ENCODE peak calls at places on chromosomes 3 and 15, in seven cellular contexts. One of them, this sample, is unnamed.

GRCh38 chr15:76979996-76980520 is 14.9 kb upstream of the PSTPIP1 start:
- DNase-seq in BJ: no peak
- DNase-seq in Panc1: no peak
- DNase-seq in choroid plexus epithelial cell: no peak
- DNase-seq in osteoblast: no peak
- DNase-seq in upper lobe of right lung: no peak
- DNase-seq in spleen: no peak
- DNase-seq in this sample: no peak

GRCh38 chr15:89088605-89089315 is 504 bp downstream of the ABHD2 start:
- DNase-seq in upper lobe of right lung: peak; percentile 76
- DNase-seq in choroid plexus epithelial cell: peak; percentile 29
- DNase-seq in osteoblast: no peak
- DNase-seq in Panc1: no peak
- DNase-seq in BJ: no peak
- DNase-seq in spleen: peak; percentile 89
- DNase-seq in this sample: no peak

GRCh38 chr3:149180057-149180573 is 41.5 kb downstream of the CP start:
- DNase-seq in spleen: no peak
- DNase-seq in upper lobe of right lung: peak; percentile 67
- DNase-seq in BJ: peak; percentile 99
- DNase-seq in choroid plexus epithelial cell: peak; percentile 99
- DNase-seq in Panc1: peak; percentile 98
- DNase-seq in osteoblast: peak; percentile 95
- DNase-seq in this sample: peak; percentile 100

GRCh38 chr3:71087109-71088018 is 496.2 kb downstream of the FOXP1 start:
- DNase-seq in osteoblast: peak; percentile 82
- DNase-seq in spleen: no peak
- DNase-seq in upper lobe of right lung: no peak
- DNase-seq in Panc1: no peak
- DNase-seq in choroid plexus epithelial cell: peak; percentile 73
- DNase-seq in BJ: no peak
- DNase-seq in this sample: peak; percentile 55

GRCh38 chr3:181683563-181683962 is 28.2 kb upstream of the SOX2 start:
- DNase-seq in BJ: no peak
- DNase-seq in upper lobe of right lung: no peak
- DNase-seq in choroid plexus epithelial cell: no peak
- DNase-seq in Panc1: no peak
- DNase-seq in osteoblast: no peak
- DNase-seq in spleen: no peak
- DNase-seq in this sample: no peak

GRCh38 chr3:175073209-175073905 is 214.2 kb downstream of the NAALADL2 start:
- DNase-seq in choroid plexus epithelial cell: peak; percentile 33
- DNase-seq in upper lobe of right lung: no peak
- DNase-seq in spleen: no peak
- DNase-seq in osteoblast: no peak
- DNase-seq in Panc1: no peak
- DNase-seq in BJ: no peak
- DNase-seq in this sample: peak; percentile 6

GRCh38 chr3:73602171-73602570 is 22.6 kb downstream of the PDZRN3 start:
- DNase-seq in spleen: no peak
- DNase-seq in BJ: peak; percentile 53
- DNase-seq in osteoblast: no peak
- DNase-seq in choroid plexus epithelial cell: peak; percentile 65
- DNase-seq in Panc1: no peak
- DNase-seq in upper lobe of right lung: no peak
- DNase-seq in this sample: no peak

GRCh38 chr3:32249184-32249782 is 10.8 kb downstream of the CMTM8 start:
- DNase-seq in Panc1: peak; percentile 43
- DNase-seq in BJ: peak; percentile 77
- DNase-seq in spleen: no peak
- DNase-seq in upper lobe of right lung: no peak
- DNase-seq in choroid plexus epithelial cell: peak; percentile 95
- DNase-seq in osteoblast: no peak
- DNase-seq in this sample: peak; percentile 88

GRCh38 chr15:57044072-57044702 is 125.7 kb downstream of the TCF12 start:
- DNase-seq in spleen: no peak
- DNase-seq in upper lobe of right lung: no peak
- DNase-seq in Panc1: no peak
- DNase-seq in osteoblast: no peak
- DNase-seq in BJ: no peak
- DNase-seq in choroid plexus epithelial cell: no peak
- DNase-seq in this sample: no peak

GRCh38 chr3:124772081-124772831 is 42.0 kb downstream of the UMPS start:
- DNase-seq in BJ: no peak
- DNase-seq in spleen: peak; percentile 73
- DNase-seq in choroid plexus epithelial cell: peak; percentile 42
- DNase-seq in osteoblast: peak; percentile 86
- DNase-seq in Panc1: no peak
- DNase-seq in upper lobe of right lung: no peak
- DNase-seq in this sample: no peak

GRCh38 chr3:46552538-46552937 is 13.6 kb downstream of the LRRC2 start:
- DNase-seq in spleen: no peak
- DNase-seq in choroid plexus epithelial cell: no peak
- DNase-seq in osteoblast: no peak
- DNase-seq in BJ: no peak
- DNase-seq in upper lobe of right lung: no peak
- DNase-seq in Panc1: no peak
- DNase-seq in this sample: no peak

GRCh38 chr15:94080416-94080815 is 150.9 kb upstream of the MCTP2 start:
- DNase-seq in osteoblast: no peak
- DNase-seq in spleen: no peak
- DNase-seq in choroid plexus epithelial cell: peak; percentile 27
- DNase-seq in Panc1: no peak
- DNase-seq in upper lobe of right lung: no peak
- DNase-seq in BJ: peak; percentile 59
- DNase-seq in this sample: peak; percentile 92

GRCh38 chr3:134605506-134605905 is 45.3 kb downstream of the KY start:
- DNase-seq in BJ: no peak
- DNase-seq in choroid plexus epithelial cell: no peak
- DNase-seq in Panc1: no peak
- DNase-seq in spleen: no peak
- DNase-seq in upper lobe of right lung: no peak
- DNase-seq in osteoblast: no peak
- DNase-seq in this sample: no peak

GRCh38 chr3:33067484-33067883 is 29.5 kb downstream of the GLB1 start:
- DNase-seq in upper lobe of right lung: no peak
- DNase-seq in spleen: no peak
- DNase-seq in choroid plexus epithelial cell: no peak
- DNase-seq in BJ: no peak
- DNase-seq in osteoblast: no peak
- DNase-seq in Panc1: no peak
- DNase-seq in this sample: no peak

GRCh38 chr3:127889976-127890650 is 24.9 kb upstream of the KBTBD12 start:
- DNase-seq in spleen: no peak
- DNase-seq in BJ: no peak
- DNase-seq in upper lobe of right lung: no peak
- DNase-seq in choroid plexus epithelial cell: peak; percentile 62
- DNase-seq in Panc1: no peak
- DNase-seq in osteoblast: no peak
- DNase-seq in this sample: no peak

GRCh38 chr3:154753101-154753500 is 323.1 kb upstream of the GPR149 start:
- DNase-seq in upper lobe of right lung: no peak
- DNase-seq in choroid plexus epithelial cell: no peak
- DNase-seq in BJ: no peak
- DNase-seq in osteoblast: no peak
- DNase-seq in spleen: no peak
- DNase-seq in Panc1: no peak
- DNase-seq in this sample: no peak

GRCh38 chr3:154759966-154760365 is 320.2 kb upstream of the MME start:
- DNase-seq in choroid plexus epithelial cell: no peak
- DNase-seq in spleen: no peak
- DNase-seq in osteoblast: no peak
- DNase-seq in Panc1: no peak
- DNase-seq in BJ: no peak
- DNase-seq in upper lobe of right lung: no peak
- DNase-seq in this sample: no peak

DNA sequence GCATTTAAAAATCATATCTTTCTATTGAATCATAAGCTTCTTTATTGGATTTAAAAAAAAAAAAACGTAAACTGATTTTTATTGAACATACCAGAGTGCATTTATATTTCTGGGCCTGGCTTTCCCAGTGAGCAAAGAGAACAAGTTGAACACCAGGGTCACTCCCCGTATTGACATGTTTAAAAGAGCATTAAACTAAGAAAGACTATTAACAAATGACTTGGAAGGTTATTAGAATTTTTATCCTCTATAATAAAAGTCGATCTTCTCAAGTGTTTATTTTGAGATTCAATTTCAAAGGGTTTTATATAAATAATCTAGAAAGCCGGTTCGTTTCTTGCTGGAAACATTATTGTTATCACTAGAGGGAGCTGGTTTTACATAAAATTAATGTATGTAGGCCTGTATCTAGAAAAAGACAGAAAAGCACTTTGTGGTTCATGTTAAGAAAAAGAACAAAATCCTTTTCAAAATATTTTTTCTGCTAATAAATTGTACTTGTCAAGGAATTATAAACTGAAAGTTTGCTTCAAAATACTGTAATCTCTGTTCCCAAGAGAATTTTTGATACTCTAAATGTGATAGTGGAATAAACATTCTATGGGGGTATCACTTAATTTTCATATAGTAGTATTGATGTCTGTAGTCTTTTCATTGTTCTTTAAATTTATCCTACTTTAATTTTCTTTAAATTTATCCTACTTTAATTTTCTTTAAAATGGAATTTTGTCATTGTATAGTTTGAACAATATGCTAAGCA is 321.8 kb upstream of the MME start:
- DNase-seq in Panc1: no peak
- DNase-seq in upper lobe of right lung: no peak
- DNase-seq in BJ: peak; percentile 19
- DNase-seq in choroid plexus epithelial cell: peak; percentile 66
- DNase-seq in osteoblast: peak; percentile 34
- DNase-seq in spleen: no peak
- DNase-seq in this sample: peak; percentile 37
- TF ChIP-seq CTCF in Panc1: peak; percentile 57
- TF ChIP-seq CTCF in upper lobe of right lung: peak; percentile 49
- TF ChIP-seq CTCF in BJ: peak; percentile 42
- TF ChIP-seq CTCF in choroid plexus epithelial cell: peak; percentile 50
- TF ChIP-seq CTCF in osteoblast: peak; percentile 55
- TF ChIP-seq CTCF in spleen: peak; percentile 29
- TF ChIP-seq CTCF in this sample: peak; percentile 40

GRCh38 chr3:39122811-39123210 is 15.3 kb downstream of the TTC21A start:
- DNase-seq in upper lobe of right lung: no peak
- DNase-seq in Panc1: no peak
- DNase-seq in spleen: no peak
- DNase-seq in osteoblast: no peak
- DNase-seq in BJ: no peak
- DNase-seq in choroid plexus epithelial cell: no peak
- DNase-seq in this sample: no peak

GRCh38 chr3:39127296-39127906 is 19.9 kb downstream of the TTC21A start:
- DNase-seq in spleen: peak; percentile 71
- DNase-seq in choroid plexus epithelial cell: no peak
- DNase-seq in upper lobe of right lung: no peak
- DNase-seq in osteoblast: no peak
- DNase-seq in Panc1: no peak
- DNase-seq in BJ: no peak
- DNase-seq in this sample: no peak

GRCh38 chr3:39126532-39127071 is 19.1 kb downstream of the TTC21A start:
- DNase-seq in Panc1: no peak
- DNase-seq in BJ: no peak
- DNase-seq in choroid plexus epithelial cell: peak; percentile 70
- DNase-seq in upper lobe of right lung: no peak
- DNase-seq in osteoblast: peak; percentile 91
- DNase-seq in spleen: peak; percentile 56
- DNase-seq in this sample: peak; percentile 72

GRCh38 chr3:39125837-39126500 is 18.5 kb downstream of the TTC21A start:
- DNase-seq in spleen: peak; percentile 42
- DNase-seq in choroid plexus epithelial cell: peak; percentile 60
- DNase-seq in Panc1: no peak
- DNase-seq in BJ: no peak
- DNase-seq in osteoblast: no peak
- DNase-seq in upper lobe of right lung: no peak
- DNase-seq in this sample: no peak

GRCh38 chr3:39124876-39125836 is 17.7 kb downstream of the TTC21A start:
- DNase-seq in BJ: no peak
- DNase-seq in choroid plexus epithelial cell: peak; percentile 79
- DNase-seq in osteoblast: no peak
- DNase-seq in upper lobe of right lung: no peak
- DNase-seq in spleen: peak; percentile 55
- DNase-seq in Panc1: no peak
- DNase-seq in this sample: peak; percentile 47
- TF ChIP-seq CTCF in BJ: peak; percentile 66
- TF ChIP-seq CTCF in choroid plexus epithelial cell: peak; percentile 82
- TF ChIP-seq CTCF in osteoblast: peak; percentile 62
- TF ChIP-seq CTCF in upper lobe of right lung: peak; percentile 43
- TF ChIP-seq CTCF in spleen: no peak
- TF ChIP-seq CTCF in Panc1: peak; percentile 29
- TF ChIP-seq CTCF in this sample: no peak

DNA sequence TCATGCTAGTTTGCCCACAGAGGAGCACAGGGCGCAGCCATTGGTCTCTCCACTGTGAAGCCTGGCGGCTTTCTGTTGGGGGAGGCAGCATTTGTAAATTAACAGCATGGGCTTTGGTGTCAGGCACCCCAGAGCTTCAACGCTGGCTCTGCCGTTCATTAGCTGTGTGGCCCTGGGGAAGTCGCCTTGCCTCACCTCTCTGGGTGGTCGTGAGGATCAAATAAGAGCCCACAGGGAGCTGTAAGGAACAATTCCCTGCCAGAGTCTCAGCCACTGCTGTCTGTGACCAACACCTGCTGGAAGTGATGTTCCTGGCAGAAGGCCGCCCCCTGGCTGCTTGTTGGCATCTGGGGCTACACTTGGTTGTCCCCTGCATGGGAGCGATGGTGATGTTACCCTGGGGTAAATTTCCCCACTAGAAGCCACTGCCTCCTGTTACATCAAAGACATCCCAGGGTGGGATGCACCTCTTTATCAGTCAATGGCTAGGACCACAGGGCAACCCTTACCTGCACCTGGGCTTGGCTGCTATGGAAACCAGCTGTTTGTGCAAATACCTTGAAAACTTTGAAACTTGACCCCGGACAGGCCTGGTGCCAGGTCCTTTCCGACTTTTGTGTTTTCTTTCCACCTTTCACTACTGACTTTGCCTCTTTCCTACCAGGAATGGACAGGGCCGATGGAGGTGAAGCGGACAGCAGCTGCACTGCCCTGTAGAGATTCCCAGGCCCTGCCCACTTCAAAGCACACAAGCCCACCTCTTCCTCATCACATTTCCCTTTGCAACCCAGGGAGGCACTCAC is 36.9 kb downstream of the DNASE1L3 start:
- DNase-seq in BJ: no peak
- DNase-seq in Panc1: no peak
- DNase-seq in osteoblast: peak; percentile 59
- DNase-seq in spleen: peak; percentile 83
- DNase-seq in choroid plexus epithelial cell: peak; percentile 44
- DNase-seq in upper lobe of right lung: no peak
- DNase-seq in this sample: peak; percentile 42
- TF ChIP-seq CTCF in BJ: peak; percentile 35
- TF ChIP-seq CTCF in Panc1: peak; percentile 57
- TF ChIP-seq CTCF in osteoblast: no peak
- TF ChIP-seq CTCF in spleen: peak; percentile 53
- TF ChIP-seq CTCF in choroid plexus epithelial cell: peak; percentile 56
- TF ChIP-seq CTCF in upper lobe of right lung: peak; percentile 27
- TF ChIP-seq CTCF in this sample: no peak

DNA sequence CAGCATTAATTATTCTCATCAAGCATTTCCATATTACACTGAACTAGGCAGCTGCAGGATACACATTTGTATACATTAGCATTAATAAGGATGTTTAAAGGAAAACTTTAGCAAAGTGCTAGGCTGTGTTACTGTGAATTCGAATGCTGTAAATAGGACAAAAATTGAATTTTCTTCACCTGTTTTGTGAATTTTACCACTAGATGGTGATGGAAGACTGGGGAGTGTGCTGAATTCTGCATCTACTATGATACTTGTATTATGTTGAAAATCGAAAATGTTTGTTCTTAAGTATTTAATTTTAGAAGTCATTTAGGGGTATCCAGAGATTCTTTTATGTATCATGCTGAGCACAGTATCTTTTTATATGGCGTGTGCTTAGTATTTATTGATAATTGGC is 12.3 kb upstream of the P2RY14 start:
- DNase-seq in upper lobe of right lung: no peak
- DNase-seq in osteoblast: no peak
- DNase-seq in spleen: no peak
- DNase-seq in BJ: no peak
- DNase-seq in choroid plexus epithelial cell: peak; percentile 80
- DNase-seq in Panc1: no peak
- DNase-seq in this sample: peak; percentile 56
- TF ChIP-seq CTCF in upper lobe of right lung: peak; percentile 44
- TF ChIP-seq CTCF in osteoblast: peak; percentile 64
- TF ChIP-seq CTCF in spleen: no peak
- TF ChIP-seq CTCF in BJ: peak; percentile 58
- TF ChIP-seq CTCF in choroid plexus epithelial cell: peak; percentile 68
- TF ChIP-seq CTCF in Panc1: peak; percentile 58
- TF ChIP-seq CTCF in this sample: peak; percentile 75

This sample was measured in MCF 10A.